ENCODE peak calls at places on chromosomes 3 and 15, in ten cellular contexts. D is K562, Q is endothelial cell of umbilical vein, B is HCT116, V is suprapubic skin, E is upper lobe of left lung, X is vagina, N is breast epithelium, S is GM23338, J is prostate gland. U is an unnamed sample.

GRCh38 chr15:75203017-75203907 is 1.6 kb downstream of the C15orf39 start:
- DNase-seq in N (peak; percentile 35), J (no peak), D (no peak), V (no peak), S (no peak), B (no peak), Q (peak; percentile 50), X (no peak), E (no peak), U (no peak)

GRCh38 chr3:42194943-42195510 is 71.0 kb downstream of the CCK start:
- DNase-seq in N (no peak), E (no peak), B (no peak), D (no peak), X (no peak), V (no peak), J (no peak), Q (no peak), S (no peak), U (no peak)

GRCh38 chr15:80551348-80551747 is 143.8 kb upstream of the ABHD17C start:
- DNase-seq in B (no peak), D (no peak), J (no peak), N (no peak), Q (no peak), V (no peak), X (peak; percentile 65), E (no peak), S (no peak), U (no peak)

GRCh38 chr3:123481722-123482457 is 33.0 kb upstream of the ADCY5 start:
- DNase-seq in B (no peak), D (no peak), Q (no peak), E (no peak), V (no peak), X (no peak), S (no peak), J (no peak), N (no peak), U (no peak)

GRCh38 chr3:174495231-174495755 is 363.8 kb upstream of the NAALADL2 start:
- DNase-seq in V (no peak), B (no peak), J (no peak), X (no peak), N (no peak), E (no peak), Q (no peak), S (no peak), D (no peak), U (no peak)

GRCh38 chr3:120646771-120647449 is 35.1 kb downstream of the HGD start:
- DNase-seq in S (no peak), B (no peak), D (no peak), X (no peak), E (no peak), J (no peak), V (no peak), N (no peak), Q (no peak), U (no peak)

GRCh38 chr3:14265246-14265962 is 86.8 kb downstream of the LSM3 start:
- DNase-seq in V (no peak), S (no peak), N (no peak), J (no peak), D (no peak), E (no peak), X (no peak), Q (no peak), B (no peak), U (no peak)

GRCh38 chr3:70308760-70309159 is 3.7 kb downstream of the MDFIC2 start:
- DNase-seq in E (no peak), J (no peak), B (no peak), V (no peak), N (no peak), D (no peak), S (peak; percentile 64), X (no peak), Q (peak; percentile 11), U (no peak)

GRCh38 chr15:62494144-62494543 is 329.1 kb upstream of the C2CD4B start:
- DNase-seq in Q (no peak), X (no peak), N (no peak), B (no peak), V (no peak), E (no peak), J (no peak), S (no peak), D (no peak), U (no peak)

GRCh38 chr15:29857196-29857595 is 34.9 kb upstream of the TJP1 start:
- DNase-seq in V (no peak), E (no peak), X (no peak), B (no peak), Q (no peak), J (no peak), N (no peak), S (no peak), D (no peak), U (no peak)

GRCh38 chr3:30526031-30526430 is 80.4 kb upstream of the TGFBR2 start:
- DNase-seq in J (no peak), S (no peak), V (no peak), E (no peak), N (no peak), X (no peak), Q (no peak), D (no peak), B (no peak), U (no peak)

GRCh38 chr15:100114526-100114925 is 227.2 kb downstream of the ADAMTS17 start:
- DNase-seq in E (no peak), N (no peak), B (no peak), Q (no peak), D (no peak), J (no peak), S (peak; percentile 27), V (no peak), X (no peak), U (no peak)

GRCh38 chr3:114420072-114420471 is 126.2 kb downstream of the TIGIT start:
- DNase-seq in B (no peak), S (peak; percentile 48), E (no peak), V (no peak), X (no peak), Q (no peak), J (no peak), N (no peak), D (no peak), U (no peak)

GRCh38 chr3:71584216-71585061 is 911 bp upstream of the FOXP1 start:
- DNase-seq in B (no peak), J (peak; percentile 38), Q (peak; percentile 80), E (no peak), X (no peak), D (peak; percentile 25), N (peak; percentile 45), V (peak; percentile 68), S (peak; percentile 59), U (peak; percentile 31)

GRCh38 chr3:4776399-4776979 is 202.7 kb upstream of the BHLHE40 start:
- DNase-seq in N (no peak), S (no peak), Q (no peak), D (no peak), V (no peak), X (no peak), J (no peak), E (no peak), B (no peak), U (no peak)

GRCh38 chr3:186487819-186488218 is 56.4 kb downstream of the CRYGS start:
- DNase-seq in B (no peak), X (no peak), V (no peak), D (no peak), S (peak; percentile 31), N (no peak), Q (no peak), E (no peak), J (no peak), U (no peak)

GRCh38 chr3:187802928-187803259 is 57.6 kb upstream of the BCL6 start:
- DNase-seq in X (no peak), E (no peak), N (no peak), V (no peak), Q (no peak), D (no peak), J (no peak), S (no peak), B (no peak), U (no peak)

GRCh38 chr3:15284121-15284889 is 48.1 kb downstream of the SH3BP5 start:
- DNase-seq in S (no peak), D (no peak), V (no peak), E (no peak), B (no peak), X (no peak), Q (no peak), N (peak; percentile 54), J (no peak), U (no peak)

DNA sequence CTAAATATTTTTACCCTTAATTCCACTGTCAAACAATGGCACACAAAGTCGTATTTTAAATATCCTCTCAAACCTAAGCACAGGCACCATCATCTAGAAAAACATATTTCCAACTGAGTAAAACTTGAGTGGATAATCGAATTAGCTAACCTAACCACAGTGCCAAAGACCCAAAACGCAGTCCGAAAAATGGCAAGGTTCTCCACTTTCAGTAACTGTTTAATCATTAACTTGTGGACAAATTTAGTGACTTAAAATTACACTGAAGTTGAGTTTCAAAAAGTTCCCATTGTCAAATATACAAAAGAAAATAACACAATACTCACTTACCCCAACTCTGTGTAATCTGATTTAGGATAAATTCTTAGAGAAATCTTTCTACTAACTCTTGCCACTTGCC is 10.0 kb downstream of the CNBP start:
- DNase-seq in X (no peak), B (no peak), Q (no peak), N (no peak), J (no peak), V (no peak), S (no peak), D (no peak), E (no peak), U (no peak)
- H3K4me1 ChIP-seq in X (peaks cover 70% of the 10 kb centered on the region), B (no peaks in the 10 kb centered on the region), Q (peaks cover 2% of the 10 kb centered on the region), N (peaks cover 25% of the 10 kb centered on the region), J (peaks cover 15% of the 10 kb centered on the region), V (peaks cover 61% of the 10 kb centered on the region), S (no peaks in the 10 kb centered on the region), D (peaks cover 10% of the 10 kb centered on the region), E (peaks cover 73% of the 10 kb centered on the region), U (peaks cover 51% of the 10 kb centered on the region)

GRCh38 chr3:116886202-116886893 is 176.8 kb downstream of the TUSC7 start:
- DNase-seq in Q (no peak), N (no peak), E (no peak), B (no peak), X (no peak), V (no peak), J (no peak), S (no peak), D (no peak), U (no peak)
- TF ChIP-seq POLR2AphosphoS5 in Q (no peak), N (no peak), E (no peak), B (no peak), X (no peak), V (no peak), J (no peak), S (no peak), D (no peak), U (no peak)

DNA sequence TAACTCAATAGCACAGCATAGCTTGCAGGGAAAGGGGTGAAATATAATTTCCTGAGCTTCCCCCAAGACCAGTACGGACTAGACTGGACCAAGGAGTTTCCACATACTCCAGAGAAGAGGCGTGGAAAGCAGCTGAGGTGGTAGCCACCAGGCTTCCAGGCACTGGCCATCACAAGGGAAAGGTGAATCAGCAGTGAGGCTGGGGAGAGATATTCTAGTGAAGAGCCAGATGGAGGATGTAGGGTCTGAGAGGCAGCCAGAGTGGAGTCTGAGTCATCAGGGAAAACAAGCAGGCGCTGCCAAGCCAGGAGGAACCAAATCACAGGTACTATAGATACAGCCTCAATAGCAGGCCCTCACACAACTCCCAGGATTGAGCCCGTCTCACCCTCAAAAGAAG is 9.6 kb upstream of the RASA2 start:
- DNase-seq in X (no peak), Q (peak; percentile 82), N (peak; percentile 33), D (no peak), S (no peak), B (no peak), V (no peak), E (no peak), J (no peak), U (peak; percentile 38)
- H3K4me1 ChIP-seq in X (no peaks in the 10 kb centered on the region), Q (peaks cover 9% of the 10 kb centered on the region), N (no peaks in the 10 kb centered on the region), D (peaks cover 9% of the 10 kb centered on the region), S (no peaks in the 10 kb centered on the region), B (peaks cover under 1% of the 10 kb centered on the region), V (no peaks in the 10 kb centered on the region), E (peaks cover 3% of the 10 kb centered on the region), J (no peaks in the 10 kb centered on the region), U (no peaks in the 10 kb centered on the region)

GRCh38 chr3:134974621-134975020 is 179.6 kb downstream of the EPHB1 start:
- DNase-seq in N (no peak), B (no peak), D (no peak), Q (no peak), V (no peak), S (no peak), J (no peak), X (peak; percentile 10), E (no peak), U (no peak)
- TF ChIP-seq POLR2AphosphoS5 in N (no peak), B (no peak), D (no peak), Q (no peak), V (no peak), S (no peak), J (no peak), X (no peak), E (no peak), U (no peak)

U was measured in stomach.